ENCODE peak calls at places on chromosomes 11 and 22, in four cellular contexts. L is lower lobe of right lung; D is neural progenitor cell; E is activated T-helper 1 cell treated with anti-CD3 and anti-CD28 coated beads, Interleukin-12 subunit alpha, Interleukin-12 subunit beta, Interleukin-2, Interleukin-4 antibody, amounts not matched to agents 30 ng/mL and 10 ng/mL and 1 ng/mL, durations not matched to agents 14 hours and 24 hours and 36 hours. S is an unnamed sample.

GRCh38 chr11:102798012-102798746 is at the start of gene MMP1:
- DNase-seq in L (no peak), D (no peak), E (no peak), S (no peak)

GRCh38 chr11:63622318-63622717 is 8.1 kb upstream of the PLAAT3 start:
- DNase-seq in L (no peak), D (no peak), E (no peak), S (no peak)

GRCh38 chr22:35328472-35328885 is 28.8 kb downstream of the TOM1 start:
- DNase-seq in L (peak; percentile 78), D (no peak), E (no peak), S (no peak)

GRCh38 chr11:11620966-11621880 is 582 bp downstream of the GALNT18 start:
- DNase-seq in L (peak; percentile 55), D (peak; percentile 62), E (no peak), S (peak; percentile 20)

GRCh38 chr11:62540804-62541671 is 5.6 kb downstream of the AHNAK start:
- DNase-seq in L (no peak), D (no peak), E (no peak), S (no peak)

GRCh38 chr11:44316388-44317240 is 6.7 kb upstream of the ALX4 start:
- DNase-seq in L (no peak), D (peak; percentile 73), E (no peak), S (no peak)

GRCh38 chr11:130945945-130946344 is 29.7 kb upstream of the SNX19 start:
- DNase-seq in L (no peak), D (no peak), E (no peak), S (no peak)

GRCh38 chr11:24496728-24497396 is at the start of gene LUZP2:
- DNase-seq in L (peak; percentile 38), D (peak; percentile 88), E (no peak), S (peak; percentile 46)

GRCh38 chr11:116787436-116787785 is 412 bp downstream of the ZPR1 start:
- DNase-seq in L (no peak), D (no peak), E (no peak), S (no peak)

GRCh38 chr22:47602732-47603131 is 840.3 kb downstream of the TBC1D22A start:
- DNase-seq in L (no peak), D (no peak), E (no peak), S (no peak)

GRCh38 chr11:122491486-122491885 is 164.0 kb upstream of the UBASH3B start:
- DNase-seq in L (no peak), D (no peak), E (no peak), S (no peak)

GRCh38 chr22:50529416-50530279 is at the start of gene TYMP:
- DNase-seq in L (peak; percentile 90), D (peak; percentile 44), E (peak; percentile 81), S (no peak)

GRCh38 chr22:25666308-25666707 is 75.7 kb upstream of the MYO18B start:
- DNase-seq in L (peak; percentile 60), D (no peak), E (no peak), S (no peak)

GRCh38 chr11:85826096-85826855 is 15.3 kb upstream of the SYTL2 start:
- DNase-seq in L (no peak), D (peak; percentile 60), E (no peak), S (peak; percentile 62)

GRCh38 chr11:67349036-67349435 is 4.3 kb downstream of the POLD4 start:
- DNase-seq in L (no peak), D (no peak), E (no peak), S (no peak)

GRCh38 chr11:42237701-42238235 is 778.3 kb upstream of the LRRC4C start:
- DNase-seq in L (no peak), D (no peak), E (no peak), S (no peak)

GRCh38 chr22:46936378-46936916 is 174.0 kb downstream of the TBC1D22A start:
- DNase-seq in L (no peak), D (no peak), E (no peak), S (no peak)

GRCh38 chr11:121741954-121742361 is 289.2 kb upstream of the SORL1-AS1 start:
- DNase-seq in L (no peak), D (no peak), E (no peak), S (no peak)

GRCh38 chr22:44025171-44026065 is 1.3 kb downstream of the PARVB start:
- DNase-seq in L (peak; percentile 62), D (no peak), E (no peak), S (no peak)

GRCh38 chr11:36376315-36376887 is 80.3 kb downstream of the PRR5L start:
- DNase-seq in L (peak; percentile 60), D (peak; percentile 72), E (no peak), S (no peak)

GRCh38 chr11:65078151-65078550 is 5.7 kb downstream of the CDCA5 start:
- DNase-seq in L (peak; percentile 74), D (peak; percentile 57), E (peak; percentile 61), S (peak; percentile 81)

GRCh38 chr11:106288057-106288456 is 210.6 kb downstream of the AASDHPPT start:
- DNase-seq in L (no peak), D (no peak), E (no peak), S (no peak)

GRCh38 chr11:22467741-22468140 is 129.6 kb downstream of the SLC17A6 start:
- DNase-seq in L (no peak), D (no peak), E (no peak), S (no peak)

S was measured in WERI-Rb-1.